ENCODE peak calls at places on chromosomes 7 and 10, in four cellular contexts. O, W, C and I are unnamed samples.
A peak's percentile ranks its signal among the peaks of the same experiment; 100 is the strongest.

GRCh38 chr7:102450242-102450641 is 14.4 kb downstream of the ALKBH4 start:
- DNase-seq in O (peak; percentile 63), W (no peak), C (no peak), I (peak; percentile 46)

GRCh38 chr7:47901542-47901941 is 46.7 kb downstream of the PKD1L1 start:
- DNase-seq in O (no peak), W (no peak), C (no peak), I (no peak)

GRCh38 chr10:68231106-68231901 is 609 bp downstream of the ATOH7 start:
- DNase-seq in O (peak; percentile 92), W (no peak), C (no peak), I (peak; percentile 46)

GRCh38 chr7:46525876-46526275 is 604.8 kb upstream of the IGFBP3 start:
- DNase-seq in O (no peak), W (no peak), C (no peak), I (no peak)

GRCh38 chr10:32237644-32238345 is 109.2 kb downstream of the EPC1 start:
- DNase-seq in O (no peak), W (no peak), C (no peak), I (no peak)

GRCh38 chr10:64881257-64881656 is 1360.1 kb downstream of the REEP3 start:
- DNase-seq in O (no peak), W (no peak), C (no peak), I (no peak)

GRCh38 chr7:93651603-93652159 is 77.2 kb upstream of the CALCR start:
- DNase-seq in O (no peak), W (no peak), C (no peak), I (no peak)

GRCh38 chr7:86158111-86158510 is 485.6 kb upstream of the GRM3 start:
- DNase-seq in O (no peak), W (no peak), C (no peak), I (no peak)

GRCh38 chr10:122143238-122143841 is 127.8 kb upstream of the BTBD16 start:
- DNase-seq in O (no peak), W (no peak), C (no peak), I (no peak)

GRCh38 chr10:132577350-132578005 is 39.9 kb downstream of the INPP5A start:
- DNase-seq in O (no peak), W (no peak), C (no peak), I (no peak)

GRCh38 chr7:150368884-150369739 is 490 bp downstream of the REPIN1 start:
- DNase-seq in O (peak; percentile 81), W (peak; percentile 39), C (peak; percentile 67), I (no peak)

GRCh38 chr10:113273151-113273876 is 279.5 kb upstream of the HABP2 start:
- DNase-seq in O (no peak), W (no peak), C (no peak), I (no peak)

GRCh38 chr7:157897686-157898085 is 560.9 kb downstream of the DNAJB6 start:
- DNase-seq in O (no peak), W (no peak), C (peak; percentile 49), I (no peak)

GRCh38 chr10:124670849-124671248 is 73.3 kb downstream of the FAM53B start:
- DNase-seq in O (no peak), W (no peak), C (no peak), I (no peak)

GRCh38 chr10:19811517-19811916 is 4.7 kb upstream of the PLXDC2 start:
- DNase-seq in O (no peak), W (no peak), C (no peak), I (no peak)

GRCh38 chr7:42869131-42870020 is 42.5 kb downstream of the C7orf25 start:
- DNase-seq in O (peak; percentile 69), W (no peak), C (no peak), I (no peak)

GRCh38 chr7:41702635-41703371 is at the start of gene INHBA:
- DNase-seq in O (no peak), W (no peak), C (no peak), I (no peak)

GRCh38 chr7:157009778-157010587 is 480 bp downstream of the MNX1 start:
- DNase-seq in O (peak; percentile 66), W (no peak), C (no peak), I (no peak)

GRCh38 chr10:34061846-34062245 is 727.4 kb upstream of the NRP1 start:
- DNase-seq in O (no peak), W (no peak), C (no peak), I (no peak)

GRCh38 chr10:99779335-99779734 is 3.1 kb upstream of the ABCC2 start:
- DNase-seq in O (no peak), W (no peak), C (no peak), I (no peak)

GRCh38 chr10:132606031-132606491 is 68.5 kb downstream of the INPP5A start:
- DNase-seq in O (no peak), W (no peak), C (no peak), I (no peak)

GRCh38 chr7:13179011-13179574 is 491.7 kb downstream of the ARL4A start:
- DNase-seq in O (no peak), W (no peak), C (no peak), I (no peak)

GRCh38 chr7:27418544-27418943 is 175.9 kb downstream of the EVX1 start:
- DNase-seq in O (no peak), W (no peak), C (no peak), I (no peak)

GRCh38 chr10:13206091-13206490 is 28.1 kb downstream of the UCMA start:
- DNase-seq in O (no peak), W (no peak), C (no peak), I (no peak)

GRCh38 chr10:13201132-13201531 is 33.0 kb downstream of the UCMA start:
- DNase-seq in O (no peak), W (no peak), C (no peak), I (no peak)

GRCh38 chr10:13206546-13207443 is 27.4 kb downstream of the UCMA start:
- DNase-seq in O (no peak), W (no peak), C (no peak), I (no peak)
- TF ChIP-seq CTCF in O (peak; percentile 22), W (no peak), C (peak; percentile 10), I (no peak)

GRCh38 chr10:95336702-95337101 is 45.9 kb upstream of the PDLIM1 start:
- DNase-seq in O (no peak), W (no peak), C (no peak), I (no peak)
- TF ChIP-seq CTCF in O (no peak), W (no peak), C (no peak), I (no peak)

DNA sequence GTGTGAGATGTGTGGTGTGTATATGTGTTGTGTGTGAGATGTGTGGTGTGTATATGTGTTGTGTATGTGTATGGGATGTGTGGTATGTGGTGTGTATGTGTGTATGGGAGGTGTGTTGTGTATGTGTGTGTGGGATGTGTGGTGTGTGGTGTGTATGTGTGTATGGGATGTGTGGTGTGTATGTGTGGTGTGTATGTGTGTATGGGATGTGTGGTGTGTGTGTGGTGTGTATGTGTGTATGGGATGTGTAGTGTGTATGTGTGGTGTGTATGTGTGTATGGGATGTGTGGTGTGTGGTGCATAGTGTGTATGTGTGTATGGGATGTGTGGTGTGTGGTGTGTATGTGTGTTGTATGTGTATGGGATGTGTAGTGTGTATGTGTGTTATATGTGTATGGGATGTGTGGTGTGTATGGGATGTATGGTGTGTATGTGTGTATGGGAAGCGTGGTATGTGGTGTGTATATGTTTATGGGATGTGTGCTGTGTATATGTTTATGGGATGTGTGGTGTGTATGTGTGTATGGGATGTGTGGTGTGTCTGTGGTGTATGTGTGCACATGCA is 30.8 kb downstream of the IKZF1 start:
- DNase-seq in O (no peak), W (no peak), C (no peak), I (no peak)
- TF ChIP-seq CTCF in O (no peak), W (no peak), C (no peak), I (no peak)

DNA sequence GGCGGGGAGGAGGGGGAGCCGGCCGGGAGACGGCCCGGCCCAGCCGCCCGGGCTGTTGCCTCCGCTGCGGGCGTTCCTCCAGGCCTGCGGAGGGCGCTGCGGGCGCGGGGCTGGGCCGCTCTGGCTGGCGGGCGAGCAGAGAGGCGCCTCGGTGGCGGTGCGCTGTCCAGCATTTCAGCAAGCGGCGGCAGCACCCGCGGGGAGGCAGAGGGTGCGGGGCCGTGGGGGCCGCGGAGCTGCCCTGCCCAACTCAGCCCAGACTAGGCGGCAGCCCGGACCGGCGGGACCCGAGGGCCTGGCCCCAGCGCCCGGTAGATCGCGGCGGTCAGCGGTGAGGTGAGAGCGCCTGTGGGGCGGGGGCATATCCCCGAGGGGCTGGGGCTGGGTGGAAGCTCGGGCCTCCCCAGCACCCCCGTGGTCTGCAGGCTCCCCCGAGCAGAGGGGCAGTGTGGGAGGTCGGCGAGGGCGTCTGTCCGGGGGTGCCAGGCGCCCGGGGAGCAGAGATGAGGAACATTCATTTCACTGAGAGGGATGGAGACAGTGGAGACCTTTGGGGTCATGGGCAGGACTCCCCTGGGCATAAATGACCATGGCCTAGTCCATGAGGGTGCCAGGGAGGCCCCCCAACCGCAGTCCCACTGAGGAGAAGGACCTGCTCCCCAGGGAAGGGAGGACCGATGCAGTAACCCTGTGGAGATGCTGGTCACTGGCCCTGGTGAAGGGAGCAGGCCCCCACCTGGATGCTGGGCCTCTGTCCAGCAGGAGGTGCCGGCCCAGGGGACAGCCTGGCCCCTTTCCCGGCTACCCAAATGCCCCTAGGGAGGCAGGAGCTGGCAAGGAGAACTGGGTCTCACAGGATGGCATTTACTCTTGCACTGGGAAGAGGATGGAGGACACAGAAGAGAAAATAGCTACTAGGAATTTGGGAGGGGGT is at the start of gene SRRM3:
- DNase-seq in O (peak; percentile 93), W (peak; percentile 28), C (peak; percentile 77), I (peak; percentile 81)
- TF ChIP-seq CTCF in O (peak; percentile 98), W (no peak), C (no peak), I (no peak)

DNA sequence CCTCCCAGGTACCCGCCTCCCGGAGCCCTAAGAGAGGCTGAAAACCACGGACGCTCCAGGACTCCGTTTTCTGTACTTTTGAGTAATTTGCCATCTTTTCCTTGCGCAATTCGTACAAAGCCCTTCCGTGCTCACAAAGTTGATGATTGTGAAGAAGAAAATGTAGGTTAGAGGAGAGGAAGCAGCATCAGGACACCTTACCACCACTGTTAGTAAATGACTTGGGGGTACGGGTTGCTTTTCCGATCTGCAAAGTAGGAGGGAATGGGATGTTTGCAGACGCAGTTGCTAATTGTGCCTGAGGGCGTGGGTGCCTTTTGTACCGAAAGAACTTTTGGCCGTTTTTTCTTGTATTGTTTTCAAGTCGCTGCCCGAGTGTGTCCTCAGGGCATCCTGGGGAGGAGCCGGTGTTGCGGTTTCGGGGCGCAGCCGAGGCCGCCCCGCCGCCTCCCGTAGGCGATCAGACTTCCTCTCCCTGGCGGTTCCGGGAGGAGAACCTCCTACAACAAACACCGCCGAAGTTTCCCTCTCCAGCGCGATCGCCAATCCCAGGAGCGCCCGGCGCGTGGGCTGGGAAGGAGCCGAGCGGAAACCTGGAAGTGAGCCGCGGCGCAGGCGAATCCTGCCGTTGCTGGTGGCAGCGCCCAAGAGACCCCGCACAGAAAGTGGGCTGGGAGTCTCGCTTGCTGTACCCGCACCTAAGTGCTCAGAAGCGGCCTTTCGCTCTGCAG is 985 bp downstream of the PRR15 start:
- DNase-seq in O (no peak), W (no peak), C (peak; percentile 76), I (no peak)
- TF ChIP-seq CTCF in O (no peak), W (no peak), C (no peak), I (no peak)

GRCh38 chr10:47310090-47310505 is 10.1 kb downstream of the GDF10 start:
- DNase-seq in O (no peak), W (no peak), C (no peak), I (no peak)

GRCh38 chr10:47307381-47307780 is 7.4 kb downstream of the GDF10 start:
- DNase-seq in O (no peak), W (no peak), C (no peak), I (no peak)

GRCh38 chr10:47308775-47309174 is 8.8 kb downstream of the GDF10 start:
- DNase-seq in O (no peak), W (no peak), C (no peak), I (no peak)

GRCh38 chr10:47311193-47311899 is 10.9 kb upstream of the GDF2 start:
- DNase-seq in O (no peak), W (no peak), C (no peak), I (no peak)

GRCh38 chr10:47309403-47310089 is 9.5 kb downstream of the GDF10 start:
- DNase-seq in O (no peak), W (no peak), C (no peak), I (no peak)
- TF ChIP-seq CTCF in O (no peak), W (no peak), C (no peak), I (no peak)